ENCODE peak calls at places on chromosomes 13 and 19, in five cellular contexts. F is HepG2, S is colonic mucosa, W is kidney, K is left ventricle myocardium inferior. E is an unnamed sample. For H3K36me3, the result is how much of the 10 kb centered on the place peaks cover.

GRCh38 chr19:40803857-40804782 is 5.1 kb downstream of the EGLN2 start:
- DNase-seq in K (peak), W (peak), F (peak), S (peak), E (no peak)

GRCh38 chr19:6740589-6741348 is 1.3 kb downstream of the TRIP10 start:
- DNase-seq in F (no peak), S (peak), W (peak), K (peak), E (peak)

GRCh38 chr13:51804295-51805172 is 571 bp upstream of the DHRS12 start:
- DNase-seq in F (no peak), S (peak), K (no peak), W (no peak), E (no peak)

GRCh38 chr19:33064117-33064777 is 441 bp downstream of the RHPN2 start:
- DNase-seq in K (no peak), S (peak), F (no peak), W (peak), E (no peak)

GRCh38 chr13:73945871-73946270 is 188.3 kb downstream of the KLF12 start:
- DNase-seq in S (no peak), F (no peak), W (no peak), K (peak), E (peak)

GRCh38 chr19:3660493-3661219 is 34.1 kb upstream of the CACTIN start:
- DNase-seq in F (no peak), W (no peak), S (no peak), K (no peak), E (no peak)

GRCh38 chr13:99157046-99157445 is 43.6 kb upstream of the UBAC2 start:
- DNase-seq in S (no peak), W (no peak), K (no peak), F (no peak), E (no peak)

GRCh38 chr13:31807090-31807541 is 67.8 kb downstream of the RXFP2 start:
- DNase-seq in W (no peak), K (no peak), F (no peak), S (no peak), E (no peak)

GRCh38 chr19:54035215-54036178 is 28.2 kb downstream of the VSTM1 start:
- DNase-seq in W (no peak), S (no peak), F (no peak), K (no peak), E (no peak)

GRCh38 chr13:41222259-41222852 is 28.0 kb upstream of the KBTBD7 start:
- DNase-seq in W (no peak), F (peak), K (no peak), S (peak), E (no peak)

GRCh38 chr19:3178377-3178972 is at the start of gene S1PR4:
- DNase-seq in W (peak), S (no peak), F (no peak), K (no peak), E (peak)

GRCh38 chr19:44753932-44754742 is 5.6 kb downstream of the BCL3 start:
- DNase-seq in F (no peak), K (peak), S (peak), W (peak), E (peak)

GRCh38 chr13:52968074-52968700 is 60.4 kb upstream of the OLFM4 start:
- DNase-seq in S (peak), W (peak), F (peak), K (peak), E (peak)

GRCh38 chr19:42111811-42112210 is 20.4 kb downstream of the POU2F2 start:
- DNase-seq in F (no peak), W (no peak), K (no peak), S (no peak), E (no peak)

GRCh38 chr13:65990684-65991083 is 1239.5 kb downstream of the PCDH9 start:
- DNase-seq in S (no peak), K (no peak), W (no peak), F (no peak), E (no peak)

GRCh38 chr13:51122868-51123267 is 11.8 kb upstream of the C13orf42 start:
- DNase-seq in S (no peak), F (peak), K (no peak), W (no peak), E (no peak)

GRCh38 chr13:104318121-104318520 is 1251.9 kb upstream of the SLC10A2 start:
- DNase-seq in K (no peak), S (no peak), W (no peak), F (no peak), E (no peak)

GRCh38 chr19:50327461-50328256 is 1.5 kb downstream of the KCNC3 start:
- DNase-seq in S (no peak), W (no peak), K (no peak), F (no peak), E (no peak)

GRCh38 chr19:42206871-42207755 is 10.4 kb downstream of the DEDD2 start:
- DNase-seq in S (peak), F (no peak), K (no peak), W (peak), E (no peak)

GRCh38 chr19:1063030-1063908 is 3.7 kb upstream of the ARHGAP45 start:
- DNase-seq in W (peak), F (no peak), S (peak), K (no peak), E (peak)

GRCh38 chr19:45667620-45668341 is at the start of gene GIPR:
- DNase-seq in K (peak), S (peak), W (peak), F (peak), E (peak)

GRCh38 chr13:45534604-45535003 is 69.9 kb downstream of the COG3 start:
- DNase-seq in S (no peak), W (no peak), F (no peak), K (no peak), E (no peak)

GRCh38 chr19:4723465-4724251 is at the start of gene DPP9:
- DNase-seq in F (peak), W (peak), S (peak), K (peak), E (peak)

GRCh38 chr19:51195616-51196015 is 29.3 kb upstream of the CD33 start:
- DNase-seq in W (no peak), F (no peak), S (no peak), K (no peak), E (no peak)

GRCh38 chr13:25927966-25928365 is 123.8 kb downstream of the SHISA2 start:
- DNase-seq in K (no peak), F (no peak), S (no peak), W (no peak), E (no peak)

GRCh38 chr19:16527971-16528521 is 14.2 kb downstream of the CHERP start:
- DNase-seq in S (no peak), F (no peak), W (no peak), K (no peak), E (no peak)

GRCh38 chr13:27793377-27794074 is 1.2 kb downstream of the GSX1 start:
- DNase-seq in F (no peak), W (no peak), S (no peak), K (no peak), E (no peak)

GRCh38 chr19:40177286-40178070 is 13.7 kb upstream of the MAP3K10 start:
- DNase-seq in K (no peak), F (no peak), S (no peak), W (no peak), E (no peak)

GRCh38 chr13:114077938-114078335 is 54.5 kb downstream of the RASA3 start:
- DNase-seq in F (no peak), S (no peak), K (no peak), W (peak), E (no peak)

GRCh38 chr19:29714953-29715694 is at the start of gene C19orf12:
- DNase-seq in F (peak), S (peak), K (peak), W (peak), E (peak)

GRCh38 chr13:92354583-92354982 is 872.0 kb upstream of the GPC6 start:
- DNase-seq in F (no peak), K (no peak), S (no peak), W (no peak), E (no peak)

GRCh38 chr19:7725791-7726190 is 6.1 kb downstream of the CLEC4G start:
- DNase-seq in F (no peak), S (no peak), W (no peak), K (no peak), E (no peak)

GRCh38 chr19:30634431-30634830 is 262.2 kb downstream of the ZNF536 start:
- DNase-seq in F (no peak), S (no peak), K (no peak), W (no peak), E (no peak)

GRCh38 chr13:110017379-110017778 is 231.0 kb upstream of the IRS2 start:
- DNase-seq in K (no peak), S (no peak), W (no peak), F (no peak), E (no peak)

GRCh38 chr19:50358483-50359431 is 6.7 kb downstream of the NAPSA start:
- DNase-seq in W (peak), K (peak), F (no peak), S (peak), E (peak)

GRCh38 chr19:49361438-49362047 is 673 bp downstream of the TEAD2 start:
- DNase-seq in F (peak), K (peak), W (peak), S (peak), E (peak)

GRCh38 chr13:36858285-36858684 is 39.3 kb downstream of the RFXAP start:
- DNase-seq in S (no peak), F (peak), W (no peak), K (no peak), E (no peak)

GRCh38 chr13:98994896-98995295 is 17.0 kb upstream of the DOCK9 start:
- DNase-seq in F (no peak), K (no peak), W (no peak), S (no peak), E (no peak)

DNA sequence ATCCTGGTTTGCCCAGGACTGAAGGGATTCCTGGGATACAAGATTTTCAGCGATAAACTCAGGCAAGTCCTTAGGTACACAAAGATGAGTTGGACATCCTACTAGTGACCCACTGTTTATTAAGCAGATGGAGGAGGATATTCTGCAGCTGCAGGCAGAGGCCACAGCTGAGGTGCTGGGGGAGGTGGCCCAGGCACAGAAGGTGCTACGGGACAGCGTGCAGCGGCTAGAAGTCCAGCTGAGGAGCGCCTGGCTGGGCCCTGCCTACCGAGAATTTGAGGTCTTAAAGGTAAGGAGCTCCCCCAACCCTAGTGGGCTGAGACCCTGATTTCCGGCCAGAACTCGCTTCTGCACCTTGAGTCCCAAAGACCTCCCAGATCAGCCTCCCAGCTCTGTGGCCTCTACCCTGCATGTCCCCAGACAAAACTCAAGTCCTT is 607 bp downstream of the ANGPTL8 start:
- DNase-seq in S (no peak), W (no peak), K (no peak), F (peak), E (no peak)
- H3K36me3 ChIP-seq in S (under half), W (under half), K (half or more), F (under half), E (under half)

GRCh38 chr19:18568367-18568766 is 3.3 kb upstream of the UBA52 start:
- DNase-seq in S (no peak), F (no peak), W (peak), K (no peak), E (no peak)
- H3K36me3 ChIP-seq in S (under half), F (half or more), W (under half), K (half or more), E (under half)

DNA sequence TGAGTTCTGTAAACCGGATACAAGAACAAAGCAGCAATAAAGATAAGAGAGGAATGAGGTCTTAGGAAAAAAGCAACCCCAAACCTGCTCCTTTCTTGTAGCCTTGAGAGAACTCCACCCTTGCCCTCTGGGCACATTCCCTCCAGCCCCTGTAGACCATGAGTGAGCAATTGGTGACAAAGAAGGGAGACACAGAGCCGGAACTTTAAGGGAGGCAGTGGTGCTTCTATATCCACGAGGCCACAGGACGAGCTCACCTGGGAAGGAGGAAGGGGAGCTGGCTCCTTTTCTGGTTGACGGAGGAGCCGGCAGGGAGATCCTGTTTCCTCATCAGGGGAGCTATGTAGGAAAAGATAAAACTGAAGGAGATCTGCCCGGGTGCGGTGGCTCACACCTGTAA is 13.0 kb downstream of the BRME1 start:
- DNase-seq in S (peak), K (no peak), F (no peak), W (no peak), E (no peak)
- H3K36me3 ChIP-seq in S (under half), K (under half), F (under half), W (under half), E (under half)

GRCh38 chr19:2079865-2080301 is 16.2 kb downstream of the MOB3A start:
- DNase-seq in S (no peak), F (no peak), W (peak), K (no peak), E (no peak)

GRCh38 chr19:2077398-2077797 is 18.7 kb downstream of the MOB3A start:
- DNase-seq in W (peak), F (no peak), K (no peak), S (no peak), E (no peak)

GRCh38 chr19:2079076-2079864 is 16.9 kb downstream of the MOB3A start:
- DNase-seq in W (peak), K (no peak), S (no peak), F (no peak), E (peak)

GRCh38 chr19:2076481-2077082 is 19.5 kb downstream of the MOB3A start:
- DNase-seq in K (no peak), W (peak), S (no peak), F (no peak), E (peak)

GRCh38 chr19:2077833-2078619 is 18.1 kb downstream of the MOB3A start:
- DNase-seq in W (peak), F (no peak), K (no peak), S (no peak), E (no peak)
- H3K36me3 ChIP-seq in W (under half), F (under half), K (half or more), S (under half), E (half or more)

GRCh38 chr19:46731584-46731983 is 14.3 kb upstream of the FKRP start:
- DNase-seq in W (no peak), F (no peak), K (no peak), S (no peak), E (no peak)
- H3K36me3 ChIP-seq in W (under half), F (half or more), K (half or more), S (under half), E (under half)

GRCh38 chr19:35042056-35042730 is 672 bp downstream of the HPN start:
- DNase-seq in W (peak), K (no peak), S (no peak), F (peak), E (no peak)
- H3K36me3 ChIP-seq in W (under half), K (under half), S (under half), F (under half), E (under half)